ENCODE peak calls at places on chromosomes 3 and 15, in nine cellular contexts. One of them, this sample, is unnamed.

GRCh38 chr15:90872481-90873184 is 4.2 kb downstream of the FURIN start:
- DNase-seq in WTC11: no peak
- DNase-seq in left lung: no peak
- DNase-seq in spleen: peak
- DNase-seq in activated CD4-positive, alpha-beta memory T cell treated with anti-CD3 and anti-CD28 coated beads, Interleukin-2, amount 10 ng/mL, durations not matched to agents 7 days and 5 days: peak
- DNase-seq in T-helper 9 cell: no peak
- DNase-seq in NCI-H526 treated with DMSO at 0.1 percent for 48 hours: peak
- DNase-seq in endothelial cell: no peak
- DNase-seq in transverse colon: no peak
- DNase-seq in this sample: no peak

GRCh38 chr3:63864008-63864871 is 573 bp downstream of the ATXN7 start:
- DNase-seq in WTC11: peak
- DNase-seq in left lung: peak
- DNase-seq in spleen: peak
- DNase-seq in activated CD4-positive, alpha-beta memory T cell treated with anti-CD3 and anti-CD28 coated beads, Interleukin-2, amount 10 ng/mL, durations not matched to agents 7 days and 5 days: peak
- DNase-seq in T-helper 9 cell: peak
- DNase-seq in NCI-H526 treated with DMSO at 0.1 percent for 48 hours: no peak
- DNase-seq in endothelial cell: peak
- DNase-seq in transverse colon: peak
- DNase-seq in this sample: peak

GRCh38 chr15:80234883-80235282 is 17.1 kb downstream of the CTXND1 start:
- DNase-seq in WTC11: peak
- DNase-seq in left lung: no peak
- DNase-seq in spleen: no peak
- DNase-seq in activated CD4-positive, alpha-beta memory T cell treated with anti-CD3 and anti-CD28 coated beads, Interleukin-2, amount 10 ng/mL, durations not matched to agents 7 days and 5 days: peak
- DNase-seq in T-helper 9 cell: peak
- DNase-seq in NCI-H526 treated with DMSO at 0.1 percent for 48 hours: no peak
- DNase-seq in endothelial cell: peak
- DNase-seq in transverse colon: peak
- DNase-seq in this sample: peak

GRCh38 chr3:185789134-185789533 is 35.7 kb downstream of the IGF2BP2 start:
- DNase-seq in WTC11: no peak
- DNase-seq in left lung: no peak
- DNase-seq in spleen: no peak
- DNase-seq in activated CD4-positive, alpha-beta memory T cell treated with anti-CD3 and anti-CD28 coated beads, Interleukin-2, amount 10 ng/mL, durations not matched to agents 7 days and 5 days: no peak
- DNase-seq in T-helper 9 cell: no peak
- DNase-seq in NCI-H526 treated with DMSO at 0.1 percent for 48 hours: no peak
- DNase-seq in endothelial cell: no peak
- DNase-seq in transverse colon: no peak
- DNase-seq in this sample: no peak

GRCh38 chr3:133280591-133280990 is 119.3 kb upstream of the BFSP2 start:
- DNase-seq in WTC11: no peak
- DNase-seq in left lung: no peak
- DNase-seq in spleen: no peak
- DNase-seq in activated CD4-positive, alpha-beta memory T cell treated with anti-CD3 and anti-CD28 coated beads, Interleukin-2, amount 10 ng/mL, durations not matched to agents 7 days and 5 days: no peak
- DNase-seq in T-helper 9 cell: no peak
- DNase-seq in NCI-H526 treated with DMSO at 0.1 percent for 48 hours: no peak
- DNase-seq in endothelial cell: no peak
- DNase-seq in transverse colon: no peak
- DNase-seq in this sample: no peak

GRCh38 chr3:37536033-37536432 is 325.6 kb upstream of the CTDSPL start:
- DNase-seq in WTC11: no peak
- DNase-seq in left lung: no peak
- DNase-seq in spleen: no peak
- DNase-seq in activated CD4-positive, alpha-beta memory T cell treated with anti-CD3 and anti-CD28 coated beads, Interleukin-2, amount 10 ng/mL, durations not matched to agents 7 days and 5 days: no peak
- DNase-seq in T-helper 9 cell: no peak
- DNase-seq in NCI-H526 treated with DMSO at 0.1 percent for 48 hours: no peak
- DNase-seq in endothelial cell: no peak
- DNase-seq in transverse colon: no peak
- DNase-seq in this sample: no peak

GRCh38 chr3:9649791-9650521 is 651 bp downstream of the MTMR14 start:
- DNase-seq in WTC11: no peak
- DNase-seq in left lung: no peak
- DNase-seq in spleen: no peak
- DNase-seq in activated CD4-positive, alpha-beta memory T cell treated with anti-CD3 and anti-CD28 coated beads, Interleukin-2, amount 10 ng/mL, durations not matched to agents 7 days and 5 days: peak
- DNase-seq in T-helper 9 cell: no peak
- DNase-seq in NCI-H526 treated with DMSO at 0.1 percent for 48 hours: no peak
- DNase-seq in endothelial cell: peak
- DNase-seq in transverse colon: no peak
- DNase-seq in this sample: no peak

GRCh38 chr3:62329970-62330369 is 43.4 kb downstream of the FEZF2 start:
- DNase-seq in WTC11: no peak
- DNase-seq in left lung: no peak
- DNase-seq in spleen: no peak
- DNase-seq in activated CD4-positive, alpha-beta memory T cell treated with anti-CD3 and anti-CD28 coated beads, Interleukin-2, amount 10 ng/mL, durations not matched to agents 7 days and 5 days: no peak
- DNase-seq in T-helper 9 cell: no peak
- DNase-seq in NCI-H526 treated with DMSO at 0.1 percent for 48 hours: no peak
- DNase-seq in endothelial cell: no peak
- DNase-seq in transverse colon: no peak
- DNase-seq in this sample: no peak

GRCh38 chr3:109392293-109392692 is 54.9 kb upstream of the DPPA4 start:
- DNase-seq in WTC11: no peak
- DNase-seq in left lung: no peak
- DNase-seq in spleen: no peak
- DNase-seq in activated CD4-positive, alpha-beta memory T cell treated with anti-CD3 and anti-CD28 coated beads, Interleukin-2, amount 10 ng/mL, durations not matched to agents 7 days and 5 days: no peak
- DNase-seq in T-helper 9 cell: no peak
- DNase-seq in NCI-H526 treated with DMSO at 0.1 percent for 48 hours: no peak
- DNase-seq in endothelial cell: no peak
- DNase-seq in transverse colon: no peak
- DNase-seq in this sample: no peak

GRCh38 chr15:55279746-55280351 is 9.8 kb downstream of the RAB27A start:
- DNase-seq in WTC11: no peak
- DNase-seq in left lung: no peak
- DNase-seq in spleen: no peak
- DNase-seq in activated CD4-positive, alpha-beta memory T cell treated with anti-CD3 and anti-CD28 coated beads, Interleukin-2, amount 10 ng/mL, durations not matched to agents 7 days and 5 days: peak
- DNase-seq in T-helper 9 cell: peak
- DNase-seq in NCI-H526 treated with DMSO at 0.1 percent for 48 hours: no peak
- DNase-seq in endothelial cell: no peak
- DNase-seq in transverse colon: peak
- DNase-seq in this sample: peak

GRCh38 chr15:59797756-59798604 is 108.9 kb upstream of the BNIP2 start:
- DNase-seq in WTC11: no peak
- DNase-seq in left lung: no peak
- DNase-seq in spleen: no peak
- DNase-seq in activated CD4-positive, alpha-beta memory T cell treated with anti-CD3 and anti-CD28 coated beads, Interleukin-2, amount 10 ng/mL, durations not matched to agents 7 days and 5 days: no peak
- DNase-seq in T-helper 9 cell: no peak
- DNase-seq in NCI-H526 treated with DMSO at 0.1 percent for 48 hours: no peak
- DNase-seq in endothelial cell: no peak
- DNase-seq in transverse colon: no peak
- DNase-seq in this sample: no peak

GRCh38 chr3:189602471-189602870 is 28.7 kb upstream of the TP63 start:
- DNase-seq in WTC11: no peak
- DNase-seq in left lung: no peak
- DNase-seq in spleen: no peak
- DNase-seq in activated CD4-positive, alpha-beta memory T cell treated with anti-CD3 and anti-CD28 coated beads, Interleukin-2, amount 10 ng/mL, durations not matched to agents 7 days and 5 days: no peak
- DNase-seq in T-helper 9 cell: no peak
- DNase-seq in NCI-H526 treated with DMSO at 0.1 percent for 48 hours: no peak
- DNase-seq in endothelial cell: no peak
- DNase-seq in transverse colon: no peak
- DNase-seq in this sample: no peak

GRCh38 chr3:111481551-111481950 is 60.4 kb upstream of the CD96 start:
- DNase-seq in WTC11: no peak
- DNase-seq in left lung: no peak
- DNase-seq in spleen: no peak
- DNase-seq in activated CD4-positive, alpha-beta memory T cell treated with anti-CD3 and anti-CD28 coated beads, Interleukin-2, amount 10 ng/mL, durations not matched to agents 7 days and 5 days: no peak
- DNase-seq in T-helper 9 cell: no peak
- DNase-seq in NCI-H526 treated with DMSO at 0.1 percent for 48 hours: no peak
- DNase-seq in endothelial cell: no peak
- DNase-seq in transverse colon: no peak
- DNase-seq in this sample: no peak

GRCh38 chr3:123791898-123792297 is 92.2 kb downstream of the MYLK start:
- DNase-seq in WTC11: no peak
- DNase-seq in left lung: no peak
- DNase-seq in spleen: no peak
- DNase-seq in activated CD4-positive, alpha-beta memory T cell treated with anti-CD3 and anti-CD28 coated beads, Interleukin-2, amount 10 ng/mL, durations not matched to agents 7 days and 5 days: no peak
- DNase-seq in T-helper 9 cell: no peak
- DNase-seq in NCI-H526 treated with DMSO at 0.1 percent for 48 hours: no peak
- DNase-seq in endothelial cell: no peak
- DNase-seq in transverse colon: no peak
- DNase-seq in this sample: no peak

GRCh38 chr15:91307561-91307960 is 207.5 kb downstream of the SV2B start:
- DNase-seq in WTC11: no peak
- DNase-seq in left lung: no peak
- DNase-seq in spleen: no peak
- DNase-seq in activated CD4-positive, alpha-beta memory T cell treated with anti-CD3 and anti-CD28 coated beads, Interleukin-2, amount 10 ng/mL, durations not matched to agents 7 days and 5 days: no peak
- DNase-seq in T-helper 9 cell: no peak
- DNase-seq in NCI-H526 treated with DMSO at 0.1 percent for 48 hours: no peak
- DNase-seq in endothelial cell: no peak
- DNase-seq in transverse colon: no peak
- DNase-seq in this sample: peak

GRCh38 chr15:33104276-33104675 is 90.2 kb downstream of the FMN1 start:
- DNase-seq in WTC11: no peak
- DNase-seq in left lung: no peak
- DNase-seq in spleen: no peak
- DNase-seq in activated CD4-positive, alpha-beta memory T cell treated with anti-CD3 and anti-CD28 coated beads, Interleukin-2, amount 10 ng/mL, durations not matched to agents 7 days and 5 days: peak
- DNase-seq in T-helper 9 cell: no peak
- DNase-seq in NCI-H526 treated with DMSO at 0.1 percent for 48 hours: no peak
- DNase-seq in endothelial cell: no peak
- DNase-seq in transverse colon: no peak
- DNase-seq in this sample: peak

GRCh38 chr3:45940004-45940780 is 3.1 kb upstream of the CXCR6 start:
- DNase-seq in WTC11: no peak
- DNase-seq in left lung: no peak
- DNase-seq in spleen: no peak
- DNase-seq in activated CD4-positive, alpha-beta memory T cell treated with anti-CD3 and anti-CD28 coated beads, Interleukin-2, amount 10 ng/mL, durations not matched to agents 7 days and 5 days: no peak
- DNase-seq in T-helper 9 cell: no peak
- DNase-seq in NCI-H526 treated with DMSO at 0.1 percent for 48 hours: no peak
- DNase-seq in endothelial cell: no peak
- DNase-seq in transverse colon: no peak
- DNase-seq in this sample: no peak

GRCh38 chr3:52531636-52532516 is 1.8 kb downstream of the NT5DC2 start:
- DNase-seq in WTC11: no peak
- DNase-seq in left lung: peak
- DNase-seq in spleen: peak
- DNase-seq in activated CD4-positive, alpha-beta memory T cell treated with anti-CD3 and anti-CD28 coated beads, Interleukin-2, amount 10 ng/mL, durations not matched to agents 7 days and 5 days: no peak
- DNase-seq in T-helper 9 cell: no peak
- DNase-seq in NCI-H526 treated with DMSO at 0.1 percent for 48 hours: no peak
- DNase-seq in endothelial cell: peak
- DNase-seq in transverse colon: no peak
- DNase-seq in this sample: no peak

GRCh38 chr3:152969557-152970300 is 134.8 kb downstream of the P2RY1 start:
- DNase-seq in WTC11: no peak
- DNase-seq in left lung: no peak
- DNase-seq in spleen: no peak
- DNase-seq in activated CD4-positive, alpha-beta memory T cell treated with anti-CD3 and anti-CD28 coated beads, Interleukin-2, amount 10 ng/mL, durations not matched to agents 7 days and 5 days: no peak
- DNase-seq in T-helper 9 cell: no peak
- DNase-seq in NCI-H526 treated with DMSO at 0.1 percent for 48 hours: no peak
- DNase-seq in endothelial cell: no peak
- DNase-seq in transverse colon: no peak
- DNase-seq in this sample: no peak

GRCh38 chr15:63640146-63640545 is 43.0 kb downstream of the FBXL22 start:
- DNase-seq in WTC11: no peak
- DNase-seq in left lung: no peak
- DNase-seq in spleen: no peak
- DNase-seq in activated CD4-positive, alpha-beta memory T cell treated with anti-CD3 and anti-CD28 coated beads, Interleukin-2, amount 10 ng/mL, durations not matched to agents 7 days and 5 days: no peak
- DNase-seq in T-helper 9 cell: no peak
- DNase-seq in NCI-H526 treated with DMSO at 0.1 percent for 48 hours: no peak
- DNase-seq in endothelial cell: no peak
- DNase-seq in transverse colon: no peak
- DNase-seq in this sample: no peak

GRCh38 chr15:42392309-42393024 is 33.2 kb downstream of the CAPN3 start:
- DNase-seq in WTC11: no peak
- DNase-seq in left lung: no peak
- DNase-seq in spleen: no peak
- DNase-seq in activated CD4-positive, alpha-beta memory T cell treated with anti-CD3 and anti-CD28 coated beads, Interleukin-2, amount 10 ng/mL, durations not matched to agents 7 days and 5 days: no peak
- DNase-seq in T-helper 9 cell: no peak
- DNase-seq in NCI-H526 treated with DMSO at 0.1 percent for 48 hours: no peak
- DNase-seq in endothelial cell: no peak
- DNase-seq in transverse colon: peak
- DNase-seq in this sample: no peak

GRCh38 chr3:25097023-25097422 is 331.0 kb upstream of the RARB start:
- DNase-seq in WTC11: no peak
- DNase-seq in left lung: no peak
- DNase-seq in spleen: no peak
- DNase-seq in activated CD4-positive, alpha-beta memory T cell treated with anti-CD3 and anti-CD28 coated beads, Interleukin-2, amount 10 ng/mL, durations not matched to agents 7 days and 5 days: no peak
- DNase-seq in T-helper 9 cell: no peak
- DNase-seq in NCI-H526 treated with DMSO at 0.1 percent for 48 hours: no peak
- DNase-seq in endothelial cell: no peak
- DNase-seq in transverse colon: no peak
- DNase-seq in this sample: no peak

GRCh38 chr3:138463724-138464489 is 29.5 kb downstream of the ESYT3 start:
- DNase-seq in WTC11: no peak
- DNase-seq in left lung: no peak
- DNase-seq in spleen: no peak
- DNase-seq in activated CD4-positive, alpha-beta memory T cell treated with anti-CD3 and anti-CD28 coated beads, Interleukin-2, amount 10 ng/mL, durations not matched to agents 7 days and 5 days: no peak
- DNase-seq in T-helper 9 cell: no peak
- DNase-seq in NCI-H526 treated with DMSO at 0.1 percent for 48 hours: no peak
- DNase-seq in endothelial cell: no peak
- DNase-seq in transverse colon: no peak
- DNase-seq in this sample: no peak

GRCh38 chr3:42451116-42451515 is 40.7 kb upstream of the LYZL4 start:
- DNase-seq in WTC11: no peak
- DNase-seq in left lung: no peak
- DNase-seq in spleen: no peak
- DNase-seq in activated CD4-positive, alpha-beta memory T cell treated with anti-CD3 and anti-CD28 coated beads, Interleukin-2, amount 10 ng/mL, durations not matched to agents 7 days and 5 days: no peak
- DNase-seq in T-helper 9 cell: no peak
- DNase-seq in NCI-H526 treated with DMSO at 0.1 percent for 48 hours: no peak
- DNase-seq in endothelial cell: no peak
- DNase-seq in transverse colon: no peak
- DNase-seq in this sample: no peak

GRCh38 chr3:196886175-196886574 is 18.5 kb downstream of the SENP5 start:
- DNase-seq in WTC11: no peak
- DNase-seq in left lung: no peak
- DNase-seq in spleen: no peak
- DNase-seq in activated CD4-positive, alpha-beta memory T cell treated with anti-CD3 and anti-CD28 coated beads, Interleukin-2, amount 10 ng/mL, durations not matched to agents 7 days and 5 days: no peak
- DNase-seq in T-helper 9 cell: no peak
- DNase-seq in NCI-H526 treated with DMSO at 0.1 percent for 48 hours: no peak
- DNase-seq in endothelial cell: no peak
- DNase-seq in transverse colon: no peak
- DNase-seq in this sample: no peak

GRCh38 chr3:112605285-112605684 is 35.7 kb downstream of the CCDC80 start:
- DNase-seq in WTC11: no peak
- DNase-seq in left lung: no peak
- DNase-seq in spleen: no peak
- DNase-seq in activated CD4-positive, alpha-beta memory T cell treated with anti-CD3 and anti-CD28 coated beads, Interleukin-2, amount 10 ng/mL, durations not matched to agents 7 days and 5 days: no peak
- DNase-seq in T-helper 9 cell: no peak
- DNase-seq in NCI-H526 treated with DMSO at 0.1 percent for 48 hours: no peak
- DNase-seq in endothelial cell: peak
- DNase-seq in transverse colon: no peak
- DNase-seq in this sample: no peak

GRCh38 chr15:40436892-40437753 is 3.6 kb upstream of the BAHD1 start:
- DNase-seq in WTC11: peak
- DNase-seq in left lung: peak
- DNase-seq in spleen: no peak
- DNase-seq in activated CD4-positive, alpha-beta memory T cell treated with anti-CD3 and anti-CD28 coated beads, Interleukin-2, amount 10 ng/mL, durations not matched to agents 7 days and 5 days: no peak
- DNase-seq in T-helper 9 cell: no peak
- DNase-seq in NCI-H526 treated with DMSO at 0.1 percent for 48 hours: no peak
- DNase-seq in endothelial cell: no peak
- DNase-seq in transverse colon: no peak
- DNase-seq in this sample: no peak

GRCh38 chr3:194539498-194539897 is 52.7 kb upstream of the ATP13A3 start:
- DNase-seq in WTC11: no peak
- DNase-seq in left lung: no peak
- DNase-seq in spleen: no peak
- DNase-seq in activated CD4-positive, alpha-beta memory T cell treated with anti-CD3 and anti-CD28 coated beads, Interleukin-2, amount 10 ng/mL, durations not matched to agents 7 days and 5 days: no peak
- DNase-seq in T-helper 9 cell: no peak
- DNase-seq in NCI-H526 treated with DMSO at 0.1 percent for 48 hours: no peak
- DNase-seq in endothelial cell: no peak
- DNase-seq in transverse colon: no peak
- DNase-seq in this sample: no peak

GRCh38 chr15:91165850-91166249 is 65.8 kb downstream of the SV2B start:
- DNase-seq in WTC11: no peak
- DNase-seq in left lung: no peak
- DNase-seq in spleen: no peak
- DNase-seq in activated CD4-positive, alpha-beta memory T cell treated with anti-CD3 and anti-CD28 coated beads, Interleukin-2, amount 10 ng/mL, durations not matched to agents 7 days and 5 days: no peak
- DNase-seq in T-helper 9 cell: no peak
- DNase-seq in NCI-H526 treated with DMSO at 0.1 percent for 48 hours: no peak
- DNase-seq in endothelial cell: no peak
- DNase-seq in transverse colon: no peak
- DNase-seq in this sample: no peak

GRCh38 chr15:68426149-68426548 is 5.8 kb downstream of the ITGA11 start:
- DNase-seq in WTC11: no peak
- DNase-seq in left lung: no peak
- DNase-seq in spleen: no peak
- DNase-seq in activated CD4-positive, alpha-beta memory T cell treated with anti-CD3 and anti-CD28 coated beads, Interleukin-2, amount 10 ng/mL, durations not matched to agents 7 days and 5 days: no peak
- DNase-seq in T-helper 9 cell: no peak
- DNase-seq in NCI-H526 treated with DMSO at 0.1 percent for 48 hours: no peak
- DNase-seq in endothelial cell: no peak
- DNase-seq in transverse colon: no peak
- DNase-seq in this sample: no peak

GRCh38 chr3:160331127-160331937 is 67.7 kb downstream of the IFT80 start:
- DNase-seq in WTC11: no peak
- DNase-seq in left lung: no peak
- DNase-seq in spleen: no peak
- DNase-seq in activated CD4-positive, alpha-beta memory T cell treated with anti-CD3 and anti-CD28 coated beads, Interleukin-2, amount 10 ng/mL, durations not matched to agents 7 days and 5 days: no peak
- DNase-seq in T-helper 9 cell: no peak
- DNase-seq in NCI-H526 treated with DMSO at 0.1 percent for 48 hours: no peak
- DNase-seq in endothelial cell: no peak
- DNase-seq in transverse colon: no peak
- DNase-seq in this sample: no peak

This sample was measured in DND-41.